ENCODE peak calls at places on chromosomes 1 and 21, in seven cellular contexts. X is HepG2, Z is K562, J is HCT116, B is A549, P is SK-N-SH, M is GM12878. E is an unnamed sample.

GRCh38 chr1:39141925-39142324 is 62.6 kb upstream of the MACF1 start:
- DNase-seq in X (no peak), Z (no peak), J (no peak), B (no peak), P (no peak), M (no peak), E (no peak)

GRCh38 chr21:26964379-26964778 is 2.5 kb downstream of the ADAMTS5 start:
- DNase-seq in X (no peak), Z (no peak), J (no peak), B (no peak), P (no peak), M (no peak), E (no peak)

GRCh38 chr1:23591460-23592208 is 32.3 kb upstream of the ID3 start:
- DNase-seq in X (peak; percentile 85), Z (peak; percentile 35), J (no peak), B (peak; percentile 42), P (no peak), M (no peak), E (no peak)

GRCh38 chr1:9849691-9850441 is 26.1 kb upstream of the CLSTN1 start:
- DNase-seq in X (no peak), Z (peak; percentile 56), J (no peak), B (no peak), P (no peak), M (no peak), E (no peak)

GRCh38 chr1:101290119-101290921 is 53.5 kb downstream of the S1PR1 start:
- DNase-seq in X (no peak), Z (no peak), J (no peak), B (no peak), P (no peak), M (no peak), E (no peak)

GRCh38 chr1:185719021-185719420 is 15.2 kb upstream of the HMCN1 start:
- DNase-seq in X (no peak), Z (no peak), J (peak; percentile 49), B (no peak), P (no peak), M (no peak), E (no peak)

GRCh38 chr1:213374369-213374768 is 323.3 kb downstream of the RPS6KC1 start:
- DNase-seq in X (peak; percentile 73), Z (peak; percentile 81), J (peak; percentile 40), B (peak; percentile 76), P (peak; percentile 81), M (no peak), E (peak; percentile 58)

GRCh38 chr1:226443439-226443838 is 35.5 kb upstream of the PARP1 start:
- DNase-seq in X (no peak), Z (no peak), J (peak; percentile 91), B (no peak), P (no peak), M (no peak), E (no peak)

GRCh38 chr1:198157241-198157846 is 546 bp downstream of the NEK7 start:
- DNase-seq in X (peak; percentile 88), Z (peak; percentile 69), J (peak; percentile 87), B (peak; percentile 89), P (peak; percentile 82), M (no peak), E (peak; percentile 93)

GRCh38 chr1:57188169-57188568 is 222.4 kb upstream of the C8B start:
- DNase-seq in X (no peak), Z (no peak), J (no peak), B (no peak), P (no peak), M (no peak), E (no peak)

GRCh38 chr1:84782311-84782771 is 92.1 kb upstream of the SSX2IP start:
- DNase-seq in X (peak; percentile 51), Z (peak; percentile 89), J (peak; percentile 65), B (peak; percentile 80), P (peak; percentile 42), M (no peak), E (peak; percentile 88)

GRCh38 chr1:9792156-9793042 is 31.4 kb downstream of the CLSTN1 start:
- DNase-seq in X (no peak), Z (peak; percentile 10), J (no peak), B (no peak), P (peak; percentile 80), M (no peak), E (no peak)

GRCh38 chr1:170533331-170533730 is 1.4 kb downstream of the GORAB start:
- DNase-seq in X (no peak), Z (no peak), J (no peak), B (no peak), P (no peak), M (no peak), E (peak; percentile 46)

GRCh38 chr1:208207388-208208131 is 36.6 kb downstream of the PLXNA2 start:
- DNase-seq in X (peak; percentile 84), Z (no peak), J (no peak), B (no peak), P (no peak), M (no peak), E (no peak)

GRCh38 chr1:225437710-225438437 is 10.0 kb upstream of the LBR start:
- DNase-seq in X (no peak), Z (peak; percentile 53), J (peak; percentile 28), B (no peak), P (no peak), M (no peak), E (no peak)

GRCh38 chr1:11062965-11063401 is 3.2 kb upstream of the SRM start:
- DNase-seq in X (no peak), Z (no peak), J (no peak), B (no peak), P (no peak), M (peak; percentile 87), E (peak; percentile 60)

GRCh38 chr1:7386226-7387052 is 384.7 kb upstream of the VAMP3 start:
- DNase-seq in X (no peak), Z (no peak), J (no peak), B (no peak), P (no peak), M (no peak), E (no peak)

GRCh38 chr21:39430016-39430415 is 15.6 kb downstream of the LCA5L start:
- DNase-seq in X (no peak), Z (no peak), J (no peak), B (no peak), P (no peak), M (no peak), E (no peak)

GRCh38 chr1:73401666-73402065 is 796.3 kb downstream of the LRRIQ3 start:
- DNase-seq in X (no peak), Z (no peak), J (no peak), B (no peak), P (no peak), M (no peak), E (peak; percentile 1)

DNA sequence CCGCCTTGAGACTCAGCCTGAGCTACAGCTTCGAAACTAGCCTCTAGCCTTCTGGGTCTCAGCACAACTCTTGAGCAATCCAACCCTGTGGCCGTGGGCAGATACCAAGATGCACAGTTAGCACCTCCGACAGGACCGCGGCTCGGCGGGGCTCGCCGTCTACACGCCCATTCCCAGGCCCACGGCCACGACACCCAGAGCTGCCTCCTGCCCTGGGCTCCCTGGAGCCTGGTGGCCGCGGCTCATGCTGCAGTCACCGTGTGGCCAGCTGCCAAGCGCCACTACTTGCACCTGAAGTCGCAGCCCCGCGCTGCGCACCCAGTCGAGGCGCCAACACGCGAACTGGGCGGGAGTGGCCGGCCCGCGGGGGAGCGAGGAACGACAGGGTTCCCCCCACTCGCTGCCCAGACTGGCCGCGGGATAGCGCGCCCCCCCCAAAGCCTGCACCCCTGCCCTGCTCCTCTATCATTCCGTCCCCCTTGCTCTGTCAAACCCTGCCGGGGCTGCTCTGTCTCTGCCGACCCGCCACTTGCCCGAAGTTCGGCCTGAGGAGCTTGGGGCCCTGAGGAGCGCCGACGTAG is 729 bp upstream of the CDCA8 start:
- DNase-seq in X (peak; percentile 19), Z (peak; percentile 68), J (peak; percentile 10), B (peak; percentile 17), P (peak; percentile 50), M (no peak), E (peak; percentile 76)
- TF ChIP-seq MAX in X (peak; percentile 64), Z (peak; percentile 81), J (peak; percentile 69), B (no peak), P (no peak), M (no peak), E (no peak)

DNA sequence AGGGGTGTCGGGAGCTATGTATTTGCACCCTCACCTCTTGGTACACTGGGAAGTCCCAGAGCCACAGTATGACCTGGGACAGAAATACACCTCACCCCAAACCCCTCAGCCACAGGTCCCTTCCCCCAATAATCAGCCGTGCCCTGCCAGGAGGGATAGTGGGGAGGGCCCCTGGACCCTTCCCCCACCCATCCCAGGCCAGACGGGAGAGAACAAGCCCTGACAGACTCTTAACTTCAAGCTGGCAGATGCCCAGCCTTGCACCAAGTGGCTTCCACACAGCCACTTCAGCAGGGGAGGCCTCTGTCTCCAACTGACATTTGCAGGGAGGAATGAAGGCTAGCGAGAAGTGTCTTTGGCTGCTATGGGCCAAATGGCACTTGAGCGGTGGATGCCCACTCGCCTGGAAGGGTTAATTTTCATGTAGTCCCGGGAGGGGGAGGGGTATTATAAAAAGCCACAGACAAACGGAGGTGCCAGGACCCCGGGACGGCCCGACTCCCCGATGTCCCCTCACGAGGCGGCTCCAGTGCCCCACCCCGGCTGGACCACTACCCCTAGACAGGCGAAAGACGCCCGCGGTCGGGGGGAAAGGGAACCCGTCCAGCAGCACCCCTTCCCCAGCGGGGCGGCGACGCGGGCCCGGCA is 495 bp downstream of the SYNC start:
- DNase-seq in X (no peak), Z (no peak), J (no peak), B (no peak), P (no peak), M (no peak), E (no peak)
- H3K4me3 ChIP-seq in X (peak overlapping the region; percentile 61), Z (peak overlapping the region; percentile 59), J (peak overlapping the region; percentile 61), B (peak overlapping the region; percentile 64), P (peak overlapping the region; percentile 81), M (no peak overlapping the region), E (no peak overlapping the region)

GRCh38 chr1:155094622-155094948 is 15.9 kb downstream of the EFNA3 start:
- DNase-seq in X (no peak), Z (no peak), J (no peak), B (no peak), P (no peak), M (no peak), E (no peak)

GRCh38 chr1:155091071-155092051 is 12.7 kb downstream of the EFNA3 start:
- DNase-seq in X (peak; percentile 78), Z (peak; percentile 83), J (peak; percentile 61), B (peak; percentile 73), P (peak; percentile 88), M (no peak), E (peak; percentile 77)

GRCh38 chr1:155093938-155094621 is 15.4 kb downstream of the EFNA3 start:
- DNase-seq in X (peak; percentile 46), Z (peak; percentile 71), J (peak; percentile 35), B (no peak), P (peak; percentile 77), M (no peak), E (peak; percentile 54)

GRCh38 chr1:155092641-155093040 is 14.0 kb downstream of the EFNA3 start:
- DNase-seq in X (no peak), Z (no peak), J (no peak), B (no peak), P (no peak), M (no peak), E (no peak)

DNA sequence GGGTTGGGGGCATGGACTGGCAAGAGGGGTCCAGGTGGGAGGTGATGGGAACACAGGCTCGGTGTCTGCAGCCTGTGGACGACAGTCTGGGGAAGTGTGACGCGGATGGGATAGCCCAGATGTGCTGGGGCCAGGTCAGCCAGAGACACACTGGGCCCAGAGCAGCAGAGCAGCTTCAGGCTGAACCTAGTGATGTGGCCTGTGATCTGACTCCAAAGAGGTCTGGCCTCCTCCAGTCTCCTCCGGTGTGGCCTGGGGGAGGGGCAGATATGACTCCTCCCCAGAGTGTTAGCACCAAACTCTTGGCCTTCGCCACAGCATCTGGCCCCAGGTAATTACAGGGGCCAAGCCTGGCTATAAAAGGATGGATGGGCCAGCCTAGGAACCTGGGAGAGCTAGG is 13.5 kb downstream of the EFNA3 start:
- DNase-seq in X (no peak), Z (peak; percentile 29), J (no peak), B (no peak), P (no peak), M (no peak), E (no peak)
- TF ChIP-seq MAX in X (no peak), Z (no peak), J (no peak), B (no peak), P (no peak), M (no peak), E (no peak)

GRCh38 chr1:30885580-30886513 is 22.7 kb downstream of the SDC3 start:
- DNase-seq in X (no peak), Z (peak; percentile 45), J (no peak), B (no peak), P (no peak), M (no peak), E (no peak)
- H3K4me3 ChIP-seq in X (no peak overlapping the region), Z (no peak overlapping the region), J (no peak overlapping the region), B (no peak overlapping the region), P (no peak overlapping the region), M (no peak overlapping the region), E (no peak overlapping the region)

E was measured in NB4.